ENCODE peak calls at places on chromosomes 5 and 9, in eight cellular contexts. A, B, Q, G, N, T, V and X are unnamed samples. For H3K27me3, the result is how much of the 10 kb centered on the place peaks cover.

GRCh38 chr9:81871695-81872094 is 56.5 kb upstream of the SPATA31D4 start:
- DNase-seq in A (no peak), B (no peak), Q (no peak), G (no peak), N (no peak), T (no peak), V (no peak), X (no peak)

GRCh38 chr9:127769985-127770904 is 8.2 kb downstream of the SH2D3C start:
- DNase-seq in A (no peak), B (no peak), Q (no peak), G (no peak), N (no peak), T (no peak), V (no peak), X (no peak)

GRCh38 chr5:138807182-138807581 is 54.0 kb downstream of the CTNNA1 start:
- DNase-seq in A (no peak), B (no peak), Q (no peak), G (no peak), N (no peak), T (no peak), V (no peak), X (no peak)

GRCh38 chr9:84137968-84138367 is 157.4 kb downstream of the RMI1 start:
- DNase-seq in A (no peak), B (no peak), Q (no peak), G (no peak), N (no peak), T (no peak), V (no peak), X (no peak)

GRCh38 chr5:149638546-149639241 is 57.4 kb downstream of the ARHGEF37 start:
- DNase-seq in A (no peak), B (no peak), Q (no peak), G (no peak), N (no peak), T (no peak), V (no peak), X (no peak)

GRCh38 chr5:177130211-177131018 is 3.2 kb upstream of the NSD1 start:
- DNase-seq in A (no peak), B (no peak), Q (no peak), G (no peak), N (no peak), T (no peak), V (no peak), X (no peak)

GRCh38 chr9:125544988-125545651 is 161.9 kb downstream of the MAPKAP1 start:
- DNase-seq in A (peak), B (no peak), Q (peak), G (no peak), N (no peak), T (no peak), V (no peak), X (peak)

GRCh38 chr9:19232117-19232829 is 1.8 kb downstream of the DENND4C start:
- DNase-seq in A (no peak), B (no peak), Q (no peak), G (no peak), N (no peak), T (no peak), V (no peak), X (no peak)

DNA sequence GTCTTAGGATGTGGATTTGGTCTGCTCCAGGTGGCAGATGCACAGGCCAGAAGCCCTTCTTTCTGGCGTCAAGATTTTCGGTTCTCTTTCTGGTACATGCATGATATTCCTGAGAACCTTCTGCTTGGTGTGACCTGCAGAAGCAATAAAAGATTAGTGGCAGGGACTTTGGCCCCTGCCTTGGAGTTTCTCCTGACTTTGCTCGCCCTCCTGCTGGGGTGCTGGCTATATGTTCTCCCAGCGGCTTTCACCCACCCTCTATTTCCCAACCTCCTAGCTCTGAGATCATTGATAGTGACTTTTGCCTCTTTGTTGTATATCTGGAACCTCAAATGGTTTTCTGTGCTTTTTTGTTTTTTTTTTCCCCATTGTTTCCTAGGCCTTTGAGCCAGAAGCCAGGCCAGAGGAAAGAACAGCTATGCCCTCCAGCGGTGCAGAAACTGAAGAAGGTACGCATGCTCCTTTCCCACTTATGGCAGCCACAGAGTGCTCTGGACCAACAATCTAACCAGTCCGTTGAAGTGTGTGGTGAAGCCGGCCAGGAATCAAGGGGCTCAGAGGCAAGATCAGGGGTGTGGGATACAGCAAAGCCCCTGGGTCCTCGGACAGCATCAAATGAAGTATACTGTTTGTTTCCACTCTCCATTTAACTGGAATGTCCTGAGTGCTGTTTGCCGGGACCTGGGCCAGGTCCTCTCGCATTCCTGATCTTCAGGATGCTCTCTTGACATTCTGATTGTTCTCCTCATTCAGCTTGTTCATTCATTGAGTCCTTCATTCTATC is 154.5 kb downstream of the ARHGEF28 start:
- DNase-seq in A (no peak), B (no peak), Q (peak), G (no peak), N (no peak), T (no peak), V (no peak), X (no peak)
- TF ChIP-seq CTCF in A (no peak), B (no peak), Q (no peak), G (no peak), N (no peak), T (no peak), V (no peak), X (no peak)

DNA sequence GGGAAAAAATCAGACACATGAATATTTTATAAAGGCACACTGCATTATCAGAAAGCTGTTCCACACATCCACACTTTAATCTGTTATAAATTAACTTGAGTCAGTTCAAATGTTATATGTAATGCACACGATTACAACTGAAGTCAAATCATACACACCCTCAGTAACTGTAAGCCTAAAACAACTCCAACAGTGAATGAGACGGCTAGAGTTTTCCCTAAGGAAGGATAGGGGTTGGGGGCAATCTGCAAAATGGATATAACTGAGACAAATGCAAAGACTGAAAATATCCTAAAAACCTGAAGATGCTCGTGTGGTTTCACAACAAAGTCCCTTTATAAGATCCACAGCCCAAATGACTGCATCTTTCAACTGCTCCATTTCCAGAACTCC is 166.4 kb downstream of the BNC2 start:
- DNase-seq in A (no peak), B (no peak), Q (no peak), G (no peak), N (no peak), T (no peak), V (no peak), X (no peak)
- H3K27me3 ChIP-seq in A (under half), B (under half), Q (under half), G (under half), N (under half), T (under half), V (under half), X (under half)

DNA sequence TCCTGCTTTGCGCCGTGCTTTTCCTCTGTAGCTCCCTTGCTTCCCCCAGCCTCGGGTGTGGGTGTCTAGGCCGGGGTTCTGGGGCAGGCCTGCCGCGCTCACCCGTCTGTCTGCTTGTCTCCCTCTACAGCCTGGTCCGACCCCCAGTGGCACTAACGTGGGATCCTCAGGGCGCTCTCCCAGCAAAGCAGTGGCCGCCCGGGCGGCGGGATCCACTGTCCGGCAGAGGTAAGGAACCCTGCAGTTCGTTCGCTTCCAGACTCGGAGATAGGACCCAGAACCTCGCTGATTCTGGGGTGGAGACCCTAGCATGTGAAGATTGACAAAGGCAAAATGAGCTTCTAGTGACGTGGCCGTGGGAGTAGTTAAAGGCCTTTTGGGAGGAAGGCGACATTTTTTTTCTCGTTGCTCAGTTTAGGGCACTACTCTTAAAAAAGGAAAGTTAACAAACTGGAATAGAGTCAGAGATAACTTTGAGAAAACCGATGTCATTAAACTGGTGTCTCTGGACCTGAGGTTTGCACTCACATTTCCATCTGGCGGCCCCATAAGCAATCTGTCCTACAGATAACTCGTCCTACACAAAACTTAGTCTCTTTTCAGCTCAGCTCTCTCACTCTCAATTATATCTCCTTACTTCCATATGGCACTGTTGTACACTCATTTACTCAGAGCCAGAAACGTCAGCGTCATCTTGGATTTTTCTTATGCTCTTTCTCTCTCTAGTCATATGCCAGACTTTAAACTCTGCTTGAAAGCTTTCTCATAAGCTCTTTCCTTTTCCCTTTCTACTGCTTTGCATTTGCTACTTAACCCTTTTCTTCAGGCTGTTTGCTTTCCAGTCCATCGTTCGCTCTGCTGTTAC is 566 bp downstream of the SEC61B start:
- DNase-seq in A (no peak), B (no peak), Q (no peak), G (no peak), N (no peak), T (no peak), V (no peak), X (no peak)
- TF ChIP-seq CTCF in A (no peak), B (no peak), Q (no peak), G (no peak), N (no peak), T (no peak), V (no peak), X (peak)

GRCh38 chr5:181056431-181056830 is 16.4 kb downstream of the BTNL9 start:
- DNase-seq in A (no peak), B (no peak), Q (no peak), G (no peak), N (no peak), T (no peak), V (no peak), X (no peak)
- H3K27me3 ChIP-seq in A (half or more), B (half or more), Q (half or more), G (under half), N (under half), T (under half), V (under half), X (half or more)

DNA sequence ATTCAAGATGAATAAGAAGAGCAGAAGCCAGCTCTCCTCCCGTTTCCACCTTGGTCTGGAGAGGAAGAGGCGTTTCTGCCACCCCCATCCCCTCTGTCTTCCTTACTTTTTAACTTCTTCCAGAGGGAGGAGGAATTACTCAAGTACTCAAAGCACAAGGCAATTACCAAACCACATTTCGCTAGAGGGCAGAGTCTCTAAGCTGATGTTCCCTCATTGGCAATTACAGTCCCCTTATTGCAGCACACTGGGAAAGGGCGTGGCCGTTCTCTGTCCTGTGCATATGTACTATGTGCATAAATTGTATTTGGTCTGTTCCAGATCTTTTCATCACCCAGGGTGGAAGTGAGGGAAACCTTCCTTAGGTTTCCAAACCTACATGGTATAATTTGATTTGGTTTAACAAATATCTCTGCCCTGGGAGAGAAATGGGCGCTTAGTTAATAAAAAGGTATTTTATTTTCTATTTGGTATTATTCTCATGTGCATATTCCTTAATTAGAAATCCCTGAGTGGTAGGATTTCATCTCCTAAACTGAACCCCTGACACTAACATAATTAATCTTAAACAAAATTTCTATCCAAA is 29.8 kb upstream of the ALDOB start:
- DNase-seq in A (peak), B (peak), Q (peak), G (no peak), N (peak), T (no peak), V (no peak), X (no peak)
- TF ChIP-seq CTCF in A (peak), B (peak), Q (peak), G (no peak), N (peak), T (peak), V (no peak), X (peak)

GRCh38 chr5:93431255-93431654 is 149.8 kb downstream of the NR2F1-AS1 start:
- DNase-seq in A (no peak), B (no peak), Q (no peak), G (no peak), N (no peak), T (no peak), V (no peak), X (no peak)
- H3K27me3 ChIP-seq in A (under half), B (under half), Q (under half), G (under half), N (under half), T (under half), V (under half), X (under half)